ENCODE peak calls at places on chromosome 14, in four cellular contexts. L, K, U and M are unnamed samples. For H3K4me1, the result is how much of the 10 kb centered on the place peaks cover.

GRCh38 chr14:93028724-93029076 is 87.0 kb downstream of the ITPK1 start:
- DNase-seq in K (no peak), L (no peak), U (no peak), M (no peak)

GRCh38 chr14:57060276-57060956 is 208.3 kb downstream of the EXOC5 start:
- DNase-seq in U (no peak), L (no peak), K (peak), M (no peak)

GRCh38 chr14:92430686-92431085 is 82.9 kb upstream of the RIN3 start:
- DNase-seq in K (no peak), U (no peak), L (no peak), M (no peak)

GRCh38 chr14:51454351-51454750 is 197.4 kb upstream of the FRMD6 start:
- DNase-seq in L (no peak), K (no peak), U (no peak), M (no peak)

GRCh38 chr14:50062438-50063039 is 53.8 kb downstream of the VCPKMT start:
- DNase-seq in U (peak), K (peak), L (no peak), M (peak)

GRCh38 chr14:101005447-101005846 is 101.9 kb upstream of the RTL1 start:
- DNase-seq in U (no peak), K (no peak), L (no peak), M (no peak)

GRCh38 chr14:77409131-77409533 is 14.2 kb downstream of the NOXRED1 start:
- DNase-seq in U (peak), L (no peak), K (peak), M (no peak)

GRCh38 chr14:79510659-79511058 is 700.6 kb downstream of the DIO2 start:
- DNase-seq in U (no peak), L (no peak), K (no peak), M (no peak)

GRCh38 chr14:104942586-104942985 is 17.9 kb downstream of the PLD4 start:
- DNase-seq in U (no peak), K (no peak), L (no peak), M (no peak)

GRCh38 chr14:68444449-68445168 is 348.3 kb downstream of the ZFP36L1 start:
- DNase-seq in U (no peak), K (no peak), L (no peak), M (no peak)

GRCh38 chr14:93234798-93235197 is 27.7 kb downstream of the UBR7 start:
- DNase-seq in L (no peak), U (no peak), K (no peak), M (no peak)

GRCh38 chr14:21241218-21241819 is 27.9 kb downstream of the HNRNPC start:
- DNase-seq in U (peak), K (no peak), L (no peak), M (no peak)

GRCh38 chr14:32201196-32201815 is 539 bp upstream of the RNU6-7 start:
- DNase-seq in U (peak), L (peak), K (peak), M (peak)

GRCh38 chr14:89041245-89041585 is 216.8 kb downstream of the TTC8 start:
- DNase-seq in K (peak), U (no peak), L (no peak), M (no peak)

GRCh38 chr14:56207626-56208297 is 89.6 kb downstream of the PELI2 start:
- DNase-seq in U (no peak), K (peak), L (no peak), M (no peak)

GRCh38 chr14:103707329-103708263 is 7.7 kb downstream of the XRCC3 start:
- DNase-seq in U (no peak), K (no peak), L (no peak), M (no peak)

GRCh38 chr14:104843006-104843405 is 22.1 kb upstream of the CEP170B start:
- DNase-seq in L (no peak), K (no peak), U (no peak), M (no peak)

GRCh38 chr14:99129211-99129696 is 142.7 kb downstream of the BCL11B start:
- DNase-seq in U (no peak), L (no peak), K (no peak), M (no peak)

GRCh38 chr14:106417224-106418049 is 891.1 kb downstream of the TMEM121 start:
- DNase-seq in L (no peak), K (peak), U (peak), M (peak)

GRCh38 chr14:81157431-81157830 is 63.3 kb downstream of the GTF2A1 start:
- DNase-seq in U (no peak), K (no peak), L (no peak), M (no peak)

GRCh38 chr14:99792551-99793212 is 531 bp upstream of the EML1 start:
- DNase-seq in K (no peak), L (no peak), U (no peak), M (no peak)

GRCh38 chr14:52351561-52352491 is 37.7 kb downstream of the PTGER2 start:
- DNase-seq in K (no peak), U (no peak), L (no peak), M (no peak)

GRCh38 chr14:76782885-76783566 is 21.8 kb downstream of the VASH1 start:
- DNase-seq in L (no peak), U (no peak), K (no peak), M (no peak)

GRCh38 chr14:54693761-54694160 is 126.8 kb downstream of the SAMD4A start:
- DNase-seq in K (no peak), L (no peak), U (no peak), M (no peak)

GRCh38 chr14:93984987-93985410 is 8.6 kb upstream of the ASB2 start:
- DNase-seq in K (peak), L (no peak), U (no peak), M (no peak)

GRCh38 chr14:76844223-76844622 is 18.0 kb downstream of the LRRC74A start:
- DNase-seq in L (no peak), U (no peak), K (no peak), M (peak)

GRCh38 chr14:71405676-71406075 is 498.4 kb downstream of the PCNX1 start:
- DNase-seq in L (no peak), U (no peak), K (no peak), M (no peak)

GRCh38 chr14:32512813-32513212 is 183.7 kb downstream of the AKAP6 start:
- DNase-seq in K (no peak), L (no peak), U (no peak), M (no peak)

GRCh38 chr14:64997108-64997794 is 10.6 kb downstream of the FNTB start:
- DNase-seq in U (no peak), L (no peak), K (no peak), M (no peak)
- H3K4me1 ChIP-seq in U (under half), L (under half), K (under half), M (under half)

DNA sequence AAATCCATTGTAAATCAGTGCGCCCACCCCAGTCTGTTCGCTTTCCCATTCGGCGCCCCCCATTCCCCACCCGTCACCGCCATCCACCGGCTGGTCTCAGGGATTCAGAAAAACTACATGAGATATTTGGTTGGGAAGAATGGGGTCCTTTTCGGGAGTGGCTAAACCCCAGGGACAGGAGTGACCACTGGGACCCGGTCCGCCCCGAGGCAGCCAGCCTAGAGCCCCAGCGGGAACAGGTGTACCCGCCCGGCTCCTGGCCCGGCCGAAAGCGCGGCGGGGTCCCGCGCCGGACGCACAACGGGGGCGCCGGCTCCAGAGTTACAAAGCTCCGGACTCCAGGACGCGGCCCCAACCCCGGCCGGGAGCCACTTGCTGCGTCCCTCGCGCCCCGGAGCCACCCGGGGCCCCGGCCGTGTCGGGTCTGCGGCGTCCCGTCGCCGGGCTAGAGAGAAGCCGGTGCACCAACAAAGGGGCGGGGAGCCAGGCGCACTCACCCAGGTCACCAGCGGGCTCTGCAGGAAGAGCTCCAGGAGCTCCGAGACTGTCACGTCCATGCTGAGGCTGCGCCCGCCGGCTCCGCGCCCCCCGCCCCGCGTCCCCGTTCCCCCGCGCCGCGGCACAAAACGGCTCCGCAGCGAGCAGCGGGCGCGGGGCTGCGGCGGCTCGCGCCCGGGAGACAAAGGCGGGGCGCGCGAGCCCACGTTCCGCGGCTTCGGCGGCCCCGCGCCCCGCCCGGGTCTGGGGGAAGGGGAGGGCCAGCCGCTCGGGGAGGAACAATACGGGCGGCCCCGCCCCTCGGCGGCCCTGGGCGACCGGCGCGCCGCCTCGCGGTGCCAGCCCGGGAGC is at the start of gene CCDC88C:
- DNase-seq in L (no peak), U (peak), K (peak), M (peak)
- H3K4me1 ChIP-seq in L (under half), U (under half), K (under half), M (under half)

GRCh38 chr14:74660167-74660566 is 48.1 kb upstream of the LTBP2 start:
- DNase-seq in K (no peak), L (no peak), U (no peak), M (no peak)

GRCh38 chr14:74654931-74655330 is 42.9 kb upstream of the LTBP2 start:
- DNase-seq in L (no peak), U (no peak), K (no peak), M (no peak)

GRCh38 chr14:74658535-74659130 is 46.6 kb upstream of the LTBP2 start:
- DNase-seq in L (no peak), U (no peak), K (no peak), M (no peak)

GRCh38 chr14:74655597-74656389 is 43.8 kb upstream of the LTBP2 start:
- DNase-seq in L (no peak), K (no peak), U (no peak), M (no peak)

GRCh38 chr14:74656964-74657363 is 44.9 kb upstream of the LTBP2 start:
- DNase-seq in L (no peak), K (no peak), U (no peak), M (no peak)
- H3K4me1 ChIP-seq in L (half or more), K (under half), U (under half), M (under half)

GRCh38 chr14:59483819-59484610 is at the start of the genes JKAMP and L3HYPDH:
- DNase-seq in K (peak), L (peak), U (peak), M (peak)

GRCh38 chr14:59482120-59482434 is 2.1 kb downstream of the L3HYPDH start:
- DNase-seq in K (no peak), L (no peak), U (no peak), M (no peak)

GRCh38 chr14:59481407-59482119 is 2.6 kb downstream of the L3HYPDH start:
- DNase-seq in L (no peak), K (no peak), U (no peak), M (no peak)

GRCh38 chr14:59483360-59483759 is 848 bp downstream of the L3HYPDH start:
- DNase-seq in U (no peak), L (peak), K (peak), M (no peak)

GRCh38 chr14:59482471-59483331 is 1.5 kb downstream of the L3HYPDH start:
- DNase-seq in U (no peak), L (peak), K (no peak), M (no peak)
- H3K4me1 ChIP-seq in U (under half), L (half or more), K (under half), M (under half)

GRCh38 chr14:74937171-74937570 is 14.1 kb upstream of the RPS6KL1 start:
- DNase-seq in U (no peak), K (no peak), L (no peak), M (no peak)

GRCh38 chr14:74935340-74935640 is 12.2 kb upstream of the RPS6KL1 start:
- DNase-seq in K (no peak), U (no peak), L (no peak), M (no peak)

GRCh38 chr14:74934476-74935339 is 11.6 kb upstream of the RPS6KL1 start:
- DNase-seq in K (no peak), U (no peak), L (no peak), M (no peak)

GRCh38 chr14:74933925-74934435 is 10.9 kb upstream of the RPS6KL1 start:
- DNase-seq in U (no peak), L (no peak), K (no peak), M (no peak)

GRCh38 chr14:74936151-74936550 is 13.1 kb upstream of the RPS6KL1 start:
- DNase-seq in L (no peak), U (no peak), K (no peak), M (no peak)
- H3K4me1 ChIP-seq in L (under half), U (under half), K (under half), M (under half)

DNA sequence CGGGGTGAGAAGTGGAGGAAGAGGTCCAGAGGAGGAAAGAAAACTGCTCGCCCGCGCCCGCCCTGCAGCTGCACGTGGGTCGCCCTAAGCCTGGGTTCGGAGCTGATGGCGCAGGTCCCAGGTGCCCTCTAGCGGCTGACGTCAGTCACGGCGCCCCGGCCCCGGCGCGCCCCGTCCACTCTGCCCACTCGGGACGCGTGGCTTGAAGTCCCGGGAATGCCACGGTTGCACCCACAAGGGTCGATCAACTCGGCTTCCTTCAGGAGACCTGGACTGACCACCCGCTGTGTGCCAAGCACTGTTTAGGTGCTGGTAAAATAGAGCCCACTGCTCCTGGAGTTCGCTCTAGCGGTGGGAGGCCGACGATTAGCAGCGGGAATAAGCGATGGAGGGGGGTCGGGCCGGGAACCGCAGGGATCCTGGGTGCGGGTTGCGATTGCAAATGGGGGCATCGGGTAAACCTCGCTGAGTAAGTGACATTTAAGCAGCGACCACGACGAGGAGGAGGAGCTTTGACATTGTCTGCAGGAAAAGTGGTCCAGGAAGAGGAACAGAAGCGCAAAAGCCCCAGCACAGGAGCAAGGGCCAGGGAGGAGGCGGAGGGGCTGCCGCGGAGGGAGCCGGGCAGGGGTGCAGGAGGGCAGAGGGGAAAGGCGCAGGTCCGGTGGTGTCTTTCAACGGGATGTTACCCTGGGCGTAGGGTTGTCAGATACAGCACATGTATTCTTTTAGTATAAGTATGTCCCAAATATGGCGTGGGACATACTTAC is 5.1 kb upstream of the ZNF839 start:
- DNase-seq in L (peak), K (peak), U (peak), M (peak)
- H3K4me1 ChIP-seq in L (under half), K (under half), U (under half), M (under half)

GRCh38 chr14:90406384-90406798 is 9.6 kb downstream of the CALM1 start:
- DNase-seq in U (no peak), K (no peak), L (no peak), M (no peak)
- H3K4me1 ChIP-seq in U (under half), K (under half), L (half or more), M (under half)

DNA sequence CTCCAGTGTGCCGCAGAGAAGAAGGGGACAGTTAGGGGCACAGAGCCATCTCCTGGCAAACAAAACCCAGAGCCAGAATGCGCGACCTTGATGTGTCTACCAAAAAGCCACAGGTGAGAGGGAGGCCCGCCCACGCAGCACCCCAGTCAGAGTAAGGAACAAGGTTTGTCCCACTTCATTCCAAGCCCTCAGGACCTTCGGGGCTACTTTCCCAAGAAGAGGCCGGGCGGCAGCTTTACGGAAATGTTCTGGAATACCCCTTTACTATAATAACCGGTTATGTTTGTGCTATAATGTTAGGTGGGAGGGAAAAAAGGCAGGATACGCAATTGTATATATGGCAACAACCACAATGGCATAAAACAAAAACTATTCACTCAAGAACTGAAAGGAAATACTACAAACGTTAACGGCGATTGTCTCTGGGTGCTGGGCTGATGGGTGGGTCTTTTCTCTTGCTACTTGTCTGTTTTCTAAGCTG is 12.3 kb downstream of the CCDC88C start:
- DNase-seq in K (no peak), L (no peak), U (no peak), M (peak)
- H3K4me1 ChIP-seq in K (under half), L (under half), U (half or more), M (half or more)

GRCh38 chr14:95318870-95319311 is 817 bp downstream of the CLMN start:
- DNase-seq in U (no peak), L (no peak), K (no peak), M (no peak)
- H3K4me1 ChIP-seq in U (under half), L (under half), K (under half), M (under half)

DNA sequence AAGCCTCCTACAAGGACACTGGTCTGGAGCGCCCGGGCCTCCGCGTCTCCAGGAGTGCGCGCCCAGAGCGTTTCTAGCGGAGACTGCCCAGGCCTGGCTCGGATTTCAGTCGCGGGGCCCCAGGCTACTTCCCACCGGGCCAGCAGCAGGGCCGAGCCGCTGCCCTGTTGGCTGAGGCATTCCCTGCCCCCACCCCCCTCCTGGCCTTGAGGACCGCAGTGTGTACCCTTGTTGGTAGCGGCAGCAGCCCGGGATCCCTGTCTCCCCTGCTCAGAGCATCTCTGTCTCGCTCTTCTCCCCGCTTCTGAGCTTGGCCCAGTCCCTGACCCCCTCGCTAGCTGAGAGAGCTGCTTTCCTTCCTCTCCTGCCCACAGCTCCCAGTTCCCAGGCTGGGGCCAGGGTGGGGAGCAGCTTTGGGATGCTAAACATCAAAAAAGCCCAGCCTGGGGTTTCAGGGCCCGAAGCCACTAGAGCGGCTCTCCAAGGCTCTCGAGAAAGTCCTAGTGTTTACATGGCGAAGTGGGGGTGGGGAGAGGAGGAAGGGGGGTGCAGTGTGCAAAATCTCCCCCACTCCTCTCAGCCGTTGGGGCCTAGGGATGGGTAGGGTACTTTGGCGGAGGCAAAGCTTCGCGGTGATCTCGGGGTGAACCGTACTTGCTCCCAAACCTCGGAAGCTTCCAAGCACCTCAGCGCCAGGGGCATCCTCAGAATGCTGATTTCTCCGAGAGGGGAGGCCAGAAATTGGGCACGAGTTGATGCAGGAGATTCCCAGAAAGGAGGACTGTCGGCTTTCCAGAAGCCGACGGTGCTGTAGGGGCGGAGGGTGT is 6.4 kb downstream of the NKX2-1 start:
- DNase-seq in K (no peak), U (no peak), L (no peak), M (no peak)
- H3K4me1 ChIP-seq in K (under half), U (under half), L (under half), M (under half)